ENCODE peak calls at places on chromosome 3, in six cellular contexts. One of them, this sample, is unnamed.

GRCh38 chr3:133644768-133645167 is 17.0 kb downstream of the TOPBP1 start:
- DNase-seq in SK-N-SH: no peak
- DNase-seq in HepG2: peak
- DNase-seq in H1: no peak
- DNase-seq in GM12891: no peak
- DNase-seq in K562: no peak
- DNase-seq in this sample: no peak

GRCh38 chr3:37964716-37965115 is 25.9 kb upstream of the VILL start:
- DNase-seq in SK-N-SH: no peak
- DNase-seq in H1: no peak
- DNase-seq in K562: no peak
- DNase-seq in GM12891: no peak
- DNase-seq in HepG2: peak
- DNase-seq in this sample: no peak

GRCh38 chr3:58574682-58575081 is 2.5 kb downstream of the FAM107A start:
- DNase-seq in GM12891: no peak
- DNase-seq in HepG2: no peak
- DNase-seq in K562: no peak
- DNase-seq in SK-N-SH: no peak
- DNase-seq in H1: no peak
- DNase-seq in this sample: no peak

GRCh38 chr3:184874709-184875644 is 63.0 kb downstream of the VPS8 start:
- DNase-seq in GM12891: no peak
- DNase-seq in H1: no peak
- DNase-seq in SK-N-SH: peak
- DNase-seq in K562: peak
- DNase-seq in HepG2: peak
- DNase-seq in this sample: no peak

GRCh38 chr3:113241292-113242033 is 30.1 kb downstream of the BOC start:
- DNase-seq in K562: no peak
- DNase-seq in HepG2: no peak
- DNase-seq in GM12891: no peak
- DNase-seq in SK-N-SH: peak
- DNase-seq in H1: no peak
- DNase-seq in this sample: no peak

GRCh38 chr3:63992461-63993209 is 30.7 kb downstream of the PSMD6 start:
- DNase-seq in GM12891: no peak
- DNase-seq in K562: no peak
- DNase-seq in SK-N-SH: no peak
- DNase-seq in H1: no peak
- DNase-seq in HepG2: no peak
- DNase-seq in this sample: no peak

GRCh38 chr3:196604548-196604947 is 34.9 kb upstream of the NRROS start:
- DNase-seq in HepG2: no peak
- DNase-seq in GM12891: no peak
- DNase-seq in K562: no peak
- DNase-seq in H1: peak
- DNase-seq in SK-N-SH: no peak
- DNase-seq in this sample: no peak

GRCh38 chr3:65246561-65246960 is 558.8 kb upstream of the ADAMTS9 start:
- DNase-seq in K562: no peak
- DNase-seq in SK-N-SH: no peak
- DNase-seq in GM12891: no peak
- DNase-seq in HepG2: no peak
- DNase-seq in H1: no peak
- DNase-seq in this sample: no peak

GRCh38 chr3:169020371-169020770 is 643.1 kb downstream of the MECOM start:
- DNase-seq in K562: no peak
- DNase-seq in HepG2: no peak
- DNase-seq in H1: no peak
- DNase-seq in SK-N-SH: no peak
- DNase-seq in GM12891: no peak
- DNase-seq in this sample: no peak

GRCh38 chr3:169822983-169823382 is 10.3 kb upstream of the LRRC34 start:
- DNase-seq in GM12891: no peak
- DNase-seq in HepG2: no peak
- DNase-seq in K562: no peak
- DNase-seq in SK-N-SH: no peak
- DNase-seq in H1: no peak
- DNase-seq in this sample: no peak

GRCh38 chr3:157572559-157573270 is 69.5 kb upstream of the VEPH1 start:
- DNase-seq in K562: peak
- DNase-seq in SK-N-SH: peak
- DNase-seq in H1: no peak
- DNase-seq in GM12891: peak
- DNase-seq in HepG2: peak
- DNase-seq in this sample: peak

GRCh38 chr3:109973733-109974132 is 636.4 kb upstream of the DPPA4 start:
- DNase-seq in SK-N-SH: no peak
- DNase-seq in HepG2: no peak
- DNase-seq in K562: no peak
- DNase-seq in GM12891: no peak
- DNase-seq in H1: no peak
- DNase-seq in this sample: no peak

GRCh38 chr3:179297971-179298725 is 24.7 kb upstream of the ZNF639 start:
- DNase-seq in HepG2: no peak
- DNase-seq in K562: no peak
- DNase-seq in H1: no peak
- DNase-seq in GM12891: no peak
- DNase-seq in SK-N-SH: no peak
- DNase-seq in this sample: no peak
- TF ChIP-seq TAF1 in HepG2: no peak
- TF ChIP-seq TAF1 in K562: no peak
- TF ChIP-seq TAF1 in H1: no peak
- TF ChIP-seq TAF1 in GM12891: no peak
- TF ChIP-seq TAF1 in SK-N-SH: no peak
- TF ChIP-seq TAF1 in this sample: no peak

GRCh38 chr3:141738636-141739363 is 702 bp downstream of the RNF7 start:
- DNase-seq in SK-N-SH: peak
- DNase-seq in HepG2: no peak
- DNase-seq in K562: peak
- DNase-seq in GM12891: no peak
- DNase-seq in H1: no peak
- DNase-seq in this sample: no peak
- TF ChIP-seq POLR2AphosphoS5 in SK-N-SH: no peak
- TF ChIP-seq POLR2AphosphoS5 in HepG2: no peak
- TF ChIP-seq POLR2AphosphoS5 in K562: no peak
- TF ChIP-seq POLR2AphosphoS5 in GM12891: no peak
- TF ChIP-seq POLR2AphosphoS5 in H1: no peak
- TF ChIP-seq POLR2AphosphoS5 in this sample: no peak

GRCh38 chr3:182617511-182617910 is 175.8 kb upstream of the ATP11B start:
- DNase-seq in GM12891: no peak
- DNase-seq in SK-N-SH: no peak
- DNase-seq in HepG2: no peak
- DNase-seq in H1: no peak
- DNase-seq in K562: no peak
- DNase-seq in this sample: no peak

GRCh38 chr3:182620715-182621434 is 172.4 kb upstream of the ATP11B start:
- DNase-seq in GM12891: no peak
- DNase-seq in H1: no peak
- DNase-seq in SK-N-SH: no peak
- DNase-seq in K562: no peak
- DNase-seq in HepG2: no peak
- DNase-seq in this sample: no peak

GRCh38 chr3:182618085-182618732 is 175.1 kb upstream of the ATP11B start:
- DNase-seq in K562: peak
- DNase-seq in H1: no peak
- DNase-seq in HepG2: peak
- DNase-seq in SK-N-SH: no peak
- DNase-seq in GM12891: no peak
- DNase-seq in this sample: no peak

GRCh38 chr3:182621435-182622240 is 171.7 kb upstream of the ATP11B start:
- DNase-seq in SK-N-SH: peak
- DNase-seq in K562: no peak
- DNase-seq in HepG2: no peak
- DNase-seq in H1: no peak
- DNase-seq in GM12891: no peak
- DNase-seq in this sample: no peak

GRCh38 chr3:182618981-182619591 is 174.2 kb upstream of the ATP11B start:
- DNase-seq in K562: no peak
- DNase-seq in HepG2: no peak
- DNase-seq in H1: no peak
- DNase-seq in SK-N-SH: no peak
- DNase-seq in GM12891: no peak
- DNase-seq in this sample: no peak
- TF ChIP-seq TAF1 in K562: no peak
- TF ChIP-seq TAF1 in HepG2: no peak
- TF ChIP-seq TAF1 in H1: no peak
- TF ChIP-seq TAF1 in SK-N-SH: no peak
- TF ChIP-seq TAF1 in GM12891: no peak
- TF ChIP-seq TAF1 in this sample: no peak

GRCh38 chr3:77084511-77084910 is 44.6 kb downstream of the ROBO2 start:
- DNase-seq in SK-N-SH: peak
- DNase-seq in K562: no peak
- DNase-seq in HepG2: no peak
- DNase-seq in GM12891: no peak
- DNase-seq in H1: no peak
- DNase-seq in this sample: no peak

GRCh38 chr3:77086408-77086807 is 46.5 kb downstream of the ROBO2 start:
- DNase-seq in K562: no peak
- DNase-seq in GM12891: no peak
- DNase-seq in SK-N-SH: no peak
- DNase-seq in HepG2: no peak
- DNase-seq in H1: no peak
- DNase-seq in this sample: no peak

GRCh38 chr3:77079988-77080585 is 40.2 kb downstream of the ROBO2 start:
- DNase-seq in SK-N-SH: no peak
- DNase-seq in GM12891: no peak
- DNase-seq in H1: no peak
- DNase-seq in HepG2: no peak
- DNase-seq in K562: no peak
- DNase-seq in this sample: no peak

GRCh38 chr3:77078279-77078678 is 38.4 kb downstream of the ROBO2 start:
- DNase-seq in HepG2: peak
- DNase-seq in GM12891: no peak
- DNase-seq in SK-N-SH: no peak
- DNase-seq in K562: no peak
- DNase-seq in H1: no peak
- DNase-seq in this sample: no peak

DNA sequence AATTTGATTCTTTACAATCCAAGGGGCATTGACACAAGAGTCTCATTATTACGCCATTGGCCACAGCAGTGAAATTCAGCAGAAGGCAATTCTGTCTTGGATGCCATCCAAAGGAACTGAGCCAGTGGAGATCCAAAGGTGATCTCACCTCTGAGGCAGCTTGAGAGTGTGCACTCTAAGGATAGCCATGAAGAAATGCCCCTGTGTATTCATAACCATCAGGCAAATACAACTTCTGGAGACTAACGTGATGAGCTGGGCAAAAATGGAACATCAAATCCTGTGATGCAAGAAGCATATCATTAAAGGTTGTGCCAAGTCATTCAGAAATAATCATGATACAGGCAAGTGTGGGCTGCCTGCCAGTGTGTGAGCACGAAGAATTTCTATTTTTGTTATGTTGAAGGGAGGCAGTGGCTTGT is 41.4 kb downstream of the ROBO2 start:
- DNase-seq in K562: no peak
- DNase-seq in SK-N-SH: no peak
- DNase-seq in H1: no peak
- DNase-seq in GM12891: no peak
- DNase-seq in HepG2: no peak
- DNase-seq in this sample: no peak
- TF ChIP-seq POLR2AphosphoS5 in K562: no peak
- TF ChIP-seq POLR2AphosphoS5 in SK-N-SH: no peak
- TF ChIP-seq POLR2AphosphoS5 in H1: no peak
- TF ChIP-seq POLR2AphosphoS5 in GM12891: no peak
- TF ChIP-seq POLR2AphosphoS5 in HepG2: no peak
- TF ChIP-seq POLR2AphosphoS5 in this sample: no peak

GRCh38 chr3:33139996-33140395 is 26.2 kb downstream of the CRTAP start:
- DNase-seq in H1: no peak
- DNase-seq in HepG2: no peak
- DNase-seq in SK-N-SH: no peak
- DNase-seq in GM12891: no peak
- DNase-seq in K562: no peak
- DNase-seq in this sample: no peak
- TF ChIP-seq TAF1 in H1: no peak
- TF ChIP-seq TAF1 in HepG2: no peak
- TF ChIP-seq TAF1 in SK-N-SH: no peak
- TF ChIP-seq TAF1 in GM12891: no peak
- TF ChIP-seq TAF1 in K562: no peak
- TF ChIP-seq TAF1 in this sample: no peak

GRCh38 chr3:177440456-177441105 is 243.3 kb upstream of the TBL1XR1 start:
- DNase-seq in K562: no peak
- DNase-seq in GM12891: no peak
- DNase-seq in SK-N-SH: no peak
- DNase-seq in H1: no peak
- DNase-seq in HepG2: no peak
- DNase-seq in this sample: no peak

GRCh38 chr3:177441281-177441812 is 244.1 kb upstream of the TBL1XR1 start:
- DNase-seq in GM12891: no peak
- DNase-seq in H1: no peak
- DNase-seq in K562: no peak
- DNase-seq in HepG2: no peak
- DNase-seq in SK-N-SH: no peak
- DNase-seq in this sample: no peak

GRCh38 chr3:177443469-177443868 is 246.2 kb upstream of the TBL1XR1 start:
- DNase-seq in SK-N-SH: no peak
- DNase-seq in GM12891: no peak
- DNase-seq in K562: peak
- DNase-seq in H1: no peak
- DNase-seq in HepG2: peak
- DNase-seq in this sample: no peak

GRCh38 chr3:177439729-177440269 is 242.5 kb upstream of the TBL1XR1 start:
- DNase-seq in H1: no peak
- DNase-seq in SK-N-SH: no peak
- DNase-seq in HepG2: no peak
- DNase-seq in GM12891: no peak
- DNase-seq in K562: no peak
- DNase-seq in this sample: no peak

DNA sequence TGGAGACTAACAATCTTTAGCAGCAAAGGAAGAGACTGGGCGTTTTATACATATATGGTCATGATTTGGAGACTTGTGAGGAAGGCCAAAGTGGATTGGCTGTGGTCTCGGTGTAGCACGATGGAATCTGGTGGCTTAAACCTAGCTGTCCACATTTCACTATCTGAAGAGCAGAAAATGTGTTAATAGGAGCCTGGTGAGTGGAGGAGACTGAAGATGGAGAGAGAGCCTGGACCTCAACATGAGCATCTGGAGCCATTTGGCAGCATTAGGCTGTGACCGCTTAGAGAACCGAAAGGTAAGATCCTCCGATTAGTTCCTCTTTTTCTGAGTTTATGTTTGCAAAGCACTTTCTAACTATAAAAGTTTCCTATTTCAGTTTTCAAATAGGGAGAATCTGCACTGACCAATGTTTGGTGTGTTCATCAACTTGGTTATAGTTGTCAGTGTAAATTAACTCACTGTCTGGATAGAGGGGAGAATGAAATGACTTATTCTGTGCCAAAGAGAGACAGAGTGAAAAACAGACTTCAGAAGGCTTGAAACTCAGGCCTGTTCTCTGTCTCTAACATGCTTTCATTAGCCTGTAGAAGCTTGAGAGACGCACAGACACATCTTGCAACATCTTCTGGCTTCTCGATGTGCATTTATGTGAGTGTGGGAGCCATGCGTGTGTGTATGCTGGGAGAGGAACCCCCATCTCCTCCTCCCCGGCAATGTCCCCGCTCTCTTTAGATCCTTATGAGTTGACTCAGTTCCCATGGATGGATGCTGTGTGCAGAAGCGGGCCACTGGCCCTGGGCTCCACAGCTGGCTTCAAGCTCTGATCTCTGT is 244.7 kb upstream of the TBL1XR1 start:
- DNase-seq in GM12891: no peak
- DNase-seq in SK-N-SH: no peak
- DNase-seq in K562: no peak
- DNase-seq in H1: no peak
- DNase-seq in HepG2: no peak
- DNase-seq in this sample: peak
- TF ChIP-seq POLR2AphosphoS5 in GM12891: no peak
- TF ChIP-seq POLR2AphosphoS5 in SK-N-SH: no peak
- TF ChIP-seq POLR2AphosphoS5 in K562: no peak
- TF ChIP-seq POLR2AphosphoS5 in H1: no peak
- TF ChIP-seq POLR2AphosphoS5 in HepG2: no peak
- TF ChIP-seq POLR2AphosphoS5 in this sample: no peak